ENCODE peak calls at places on chromosomes 7 and 10, in nine cellular contexts. I, N, L, O, A, W, Z, F and E are unnamed samples.

GRCh38 chr10:110547139-110547761 is 20.2 kb upstream of the SMC3 start:
- DNase-seq in Z (peak), I (no peak), W (no peak), O (no peak), L (no peak), F (peak), N (peak), A (no peak), E (no peak)

GRCh38 chr7:117347962-117348672 is 25.3 kb upstream of the WNT2 start:
- DNase-seq in A (no peak), I (peak), O (no peak), Z (no peak), N (no peak), L (no peak), F (no peak), W (no peak), E (no peak)

GRCh38 chr7:106277976-106278375 is 6.8 kb downstream of the NAMPT start:
- DNase-seq in I (no peak), F (no peak), O (no peak), N (no peak), L (no peak), A (no peak), Z (no peak), W (no peak), E (no peak)

GRCh38 chr7:29277436-29278215 is 83.1 kb downstream of the CHN2 start:
- DNase-seq in I (no peak), L (no peak), N (no peak), Z (no peak), A (no peak), F (no peak), O (no peak), W (no peak), E (no peak)

GRCh38 chr7:45644237-45644636 is 70.1 kb downstream of the ADCY1 start:
- DNase-seq in F (no peak), W (no peak), Z (no peak), O (no peak), A (no peak), I (no peak), N (peak), L (no peak), E (no peak)

GRCh38 chr10:133516072-133516471 is 11.1 kb upstream of the CYP2E1 start:
- DNase-seq in L (no peak), F (no peak), W (no peak), N (no peak), Z (no peak), O (no peak), A (no peak), I (no peak), E (no peak)

GRCh38 chr10:30775779-30776591 is 146.4 kb upstream of the LYZL2 start:
- DNase-seq in A (no peak), W (peak), O (no peak), F (no peak), Z (no peak), L (no peak), I (no peak), N (no peak), E (no peak)

GRCh38 chr7:18357691-18358090 is 137.9 kb upstream of the HDAC9 start:
- DNase-seq in Z (no peak), N (no peak), L (no peak), I (no peak), W (no peak), A (no peak), O (no peak), F (peak), E (no peak)

GRCh38 chr10:76070861-76071260 is 639.4 kb downstream of the LRMDA start:
- DNase-seq in L (no peak), Z (no peak), I (no peak), A (no peak), W (no peak), N (no peak), O (no peak), F (no peak), E (no peak)

GRCh38 chr10:62451606-62451965 is 77.4 kb downstream of the ZNF365 start:
- DNase-seq in L (no peak), I (no peak), F (no peak), A (no peak), Z (no peak), W (no peak), O (peak), N (no peak), E (no peak)

GRCh38 chr10:116398224-116398623 is 29.4 kb upstream of the PNLIPRP3 start:
- DNase-seq in I (no peak), O (no peak), L (no peak), W (no peak), A (no peak), Z (no peak), F (peak), N (no peak), E (no peak)

GRCh38 chr7:23013715-23014649 is at the start of gene HYCC1:
- DNase-seq in Z (peak), A (peak), W (peak), F (peak), O (peak), I (peak), L (peak), N (peak), E (peak)
- TF ChIP-seq POLR2AphosphoS5 in Z (peak), A (peak), W (peak), F (peak), O (peak), I (peak), L (peak), N (peak), E (peak)

GRCh38 chr10:20257422-20257821 is 441.2 kb downstream of the PLXDC2 start:
- DNase-seq in F (peak), W (no peak), N (no peak), Z (no peak), I (no peak), O (no peak), A (no peak), L (no peak), E (no peak)

GRCh38 chr10:20256969-20257368 is 440.7 kb downstream of the PLXDC2 start:
- DNase-seq in Z (no peak), W (no peak), F (peak), O (no peak), I (no peak), L (no peak), A (no peak), N (no peak), E (no peak)

GRCh38 chr10:20254078-20254477 is 437.8 kb downstream of the PLXDC2 start:
- DNase-seq in L (no peak), F (no peak), I (no peak), O (no peak), A (no peak), W (no peak), Z (no peak), N (no peak), E (no peak)

GRCh38 chr10:20254497-20254896 is 438.3 kb downstream of the PLXDC2 start:
- DNase-seq in I (no peak), L (no peak), O (no peak), N (no peak), A (no peak), Z (no peak), F (no peak), W (no peak), E (no peak)
- TF ChIP-seq POLR2AphosphoS5 in I (no peak), L (no peak), O (no peak), N (no peak), A (no peak), Z (no peak), F (no peak), W (no peak), E (no peak)

GRCh38 chr10:119650692-119651513 is at the start of gene BAG3:
- DNase-seq in Z (peak), W (peak), N (peak), L (peak), O (peak), A (peak), I (no peak), F (peak), E (peak)
- TF ChIP-seq POLR2AphosphoS5 in Z (peak), W (peak), N (peak), L (peak), O (peak), A (peak), I (peak), F (peak), E (peak)

GRCh38 chr10:118871244-118871865 is 116.6 kb upstream of the CACUL1 start:
- DNase-seq in A (no peak), O (no peak), I (no peak), L (no peak), N (no peak), F (no peak), W (no peak), Z (no peak), E (no peak)

GRCh38 chr10:118867768-118868167 is 113.0 kb upstream of the CACUL1 start:
- DNase-seq in A (no peak), W (no peak), L (no peak), Z (no peak), N (no peak), F (no peak), I (no peak), O (no peak), E (no peak)

GRCh38 chr10:118873080-118873737 is 118.4 kb upstream of the CACUL1 start:
- DNase-seq in W (no peak), I (no peak), L (no peak), N (no peak), A (no peak), F (no peak), O (no peak), Z (no peak), E (no peak)

GRCh38 chr10:118868618-118869017 is 113.8 kb upstream of the CACUL1 start:
- DNase-seq in Z (no peak), W (no peak), O (no peak), A (no peak), N (no peak), L (no peak), I (no peak), F (no peak), E (no peak)

DNA sequence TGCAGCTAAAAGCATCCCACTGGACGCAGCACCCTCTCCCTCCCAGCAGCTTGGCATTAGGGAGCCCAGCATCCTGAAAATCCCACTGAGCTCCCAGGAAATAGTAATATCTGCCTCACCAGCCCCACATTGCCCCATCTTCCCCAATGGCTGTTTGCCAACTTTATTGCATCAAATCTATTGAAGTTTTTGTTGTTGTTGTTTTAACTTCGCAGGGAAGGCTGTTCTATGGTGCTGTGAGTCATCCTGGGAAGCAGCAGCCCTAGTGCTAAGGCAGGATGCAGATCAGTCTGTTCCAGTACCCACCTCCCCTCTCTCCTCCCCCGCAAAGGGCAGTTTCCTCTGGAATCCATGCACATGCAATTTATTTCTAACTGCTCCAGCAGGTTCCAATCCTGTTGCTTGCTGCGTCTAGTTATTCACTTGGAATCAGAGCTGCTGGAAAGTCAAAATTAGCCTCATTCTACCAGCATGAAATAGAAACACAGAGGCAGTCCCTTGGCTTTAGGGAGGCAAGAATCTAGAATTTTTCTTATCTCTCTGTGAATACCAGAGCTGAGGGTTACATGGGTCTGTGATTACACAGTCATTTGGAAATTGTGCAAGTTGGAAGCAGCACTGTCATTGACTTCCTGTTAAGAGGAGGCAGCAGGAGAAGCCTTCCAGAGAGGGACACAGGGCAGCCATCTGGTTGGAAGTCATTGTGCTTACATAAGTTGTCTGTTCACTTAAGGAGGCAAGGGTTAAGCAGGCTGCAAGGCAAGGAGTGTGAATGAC is 115.9 kb upstream of the CACUL1 start:
- DNase-seq in N (peak), O (no peak), I (no peak), L (no peak), W (no peak), F (peak), A (no peak), Z (peak), E (peak)
- TF ChIP-seq POLR2AphosphoS5 in N (no peak), O (no peak), I (no peak), L (no peak), W (no peak), F (no peak), A (no peak), Z (no peak), E (peak)

DNA sequence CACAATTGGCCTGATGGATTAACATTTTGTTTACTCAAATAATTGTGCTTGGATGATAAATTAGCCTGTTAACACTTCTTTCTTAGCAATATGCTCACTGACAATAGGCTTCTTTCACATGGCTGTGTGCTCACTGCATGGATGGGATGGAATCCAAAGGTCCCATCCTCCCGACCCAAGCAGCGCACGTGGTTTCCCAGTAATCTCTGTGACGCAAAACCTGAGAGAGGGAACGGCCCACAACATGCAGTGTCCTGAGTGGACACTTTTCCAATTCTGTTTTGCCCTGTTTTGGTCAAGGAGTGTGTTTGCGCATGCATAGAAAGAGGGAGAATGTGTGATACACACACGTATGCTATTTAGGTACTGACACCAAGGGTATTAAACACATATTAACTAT is 42.1 kb upstream of the RASGEF1A start:
- DNase-seq in I (no peak), Z (no peak), F (no peak), L (no peak), A (no peak), O (no peak), W (peak), N (no peak), E (no peak)
- TF ChIP-seq POLR2AphosphoS5 in I (no peak), Z (no peak), F (no peak), L (no peak), A (no peak), O (no peak), W (no peak), N (no peak), E (no peak)

DNA sequence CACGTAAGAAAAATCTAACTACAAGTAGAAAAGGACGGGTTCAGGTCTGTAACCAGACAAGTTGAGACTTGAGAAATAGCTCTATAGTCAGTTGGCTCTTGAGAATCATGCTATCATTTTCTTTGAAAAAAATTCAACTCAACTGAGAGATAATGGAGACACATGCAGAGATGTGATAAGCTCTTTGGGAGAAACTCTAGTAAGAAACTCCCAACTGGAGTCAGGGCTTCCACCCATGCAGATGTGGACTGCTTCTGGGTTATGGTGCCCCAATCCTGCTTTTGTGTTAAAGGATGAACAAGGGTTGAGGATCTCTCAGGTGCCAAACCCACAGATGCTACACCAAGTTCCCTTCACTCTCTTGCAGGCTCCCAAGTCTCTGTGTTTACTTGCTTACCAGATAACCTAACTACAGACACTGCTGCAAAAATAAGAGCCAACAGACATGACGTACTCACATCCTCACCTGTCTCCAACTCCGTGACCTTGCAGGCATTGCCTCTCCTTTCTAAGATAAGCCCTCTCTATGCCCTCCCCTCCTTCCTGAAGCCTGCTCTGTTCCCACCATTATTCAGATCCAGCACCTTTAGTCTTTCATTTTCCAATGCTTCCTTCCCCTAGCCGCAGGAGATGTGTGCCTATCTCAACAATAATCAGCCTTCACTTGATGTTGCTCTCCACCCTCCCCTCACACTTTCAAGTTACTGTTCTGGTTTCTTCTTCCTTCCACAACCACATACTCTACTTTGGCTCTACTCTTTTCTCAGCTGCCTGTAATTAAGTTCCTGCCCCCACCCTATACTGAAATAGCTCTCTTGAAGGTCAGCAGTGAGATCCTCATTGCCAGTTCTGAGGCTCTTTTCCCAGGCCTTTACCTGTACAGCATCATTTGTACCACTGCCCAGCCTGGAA is 130.0 kb downstream of the ICA1 start:
- DNase-seq in L (no peak), W (no peak), F (no peak), I (peak), Z (no peak), O (no peak), N (no peak), A (no peak), E (no peak)
- TF ChIP-seq POLR2AphosphoS5 in L (no peak), W (no peak), F (no peak), I (peak), Z (no peak), O (no peak), N (no peak), A (peak), E (no peak)